ENCODE peak calls at places on chromosomes 12 and 14, in eight cellular contexts. V is cardiac fibroblast, A is adrenal gland, Z is NB4, X is AG09309, D is astrocyte of the cerebellum, L is hepatocyte, N is mucosa of descending colon. U is an unnamed sample.

GRCh38 chr12:18861287-18861858 is 123.5 kb downstream of the CAPZA3 start:
- DNase-seq in D (no peak), X (no peak), V (peak; percentile 69), Z (peak; percentile 68), N (no peak), L (peak; percentile 21), A (no peak), U (no peak)

GRCh38 chr14:90924618-90925345 is 108.6 kb upstream of the TTC7B start:
- DNase-seq in V (peak; percentile 11), L (no peak), A (no peak), X (peak; percentile 28), Z (no peak), N (no peak), D (no peak), U (no peak)

GRCh38 chr12:57887631-57888406 is 41.3 kb upstream of the CTDSP2 start:
- DNase-seq in V (peak; percentile 50), A (no peak), X (no peak), D (no peak), N (peak; percentile 65), Z (no peak), L (no peak), U (peak; percentile 92)

GRCh38 chr12:26787125-26787495 is 45.9 kb downstream of the ITPR2 start:
- DNase-seq in X (no peak), Z (no peak), D (peak; percentile 73), N (no peak), V (peak; percentile 80), A (no peak), L (peak; percentile 11), U (no peak)

GRCh38 chr12:129607293-129607692 is 296.5 kb downstream of the TMEM132D start:
- DNase-seq in X (no peak), Z (no peak), A (no peak), L (peak; percentile 25), V (no peak), N (no peak), D (peak; percentile 83), U (no peak)

GRCh38 chr14:100159107-100159864 is at the start of gene DEGS2:
- DNase-seq in V (no peak), X (no peak), D (no peak), Z (no peak), A (no peak), N (peak; percentile 86), L (peak; percentile 81), U (no peak)

GRCh38 chr14:101191086-101191881 is 287.8 kb upstream of the RTL1 start:
- DNase-seq in D (no peak), X (no peak), N (no peak), L (no peak), Z (no peak), A (no peak), V (no peak), U (no peak)

GRCh38 chr14:69154779-69155178 is 1.9 kb upstream of the DCAF5 start:
- DNase-seq in D (no peak), L (peak; percentile 54), N (no peak), X (no peak), Z (peak; percentile 11), V (peak; percentile 14), A (peak; percentile 46), U (no peak)

GRCh38 chr14:100558966-100559365 is 28.3 kb downstream of the BEGAIN start:
- DNase-seq in V (no peak), X (no peak), Z (no peak), N (no peak), A (no peak), D (no peak), L (no peak), U (no peak)

GRCh38 chr14:100530270-100531072 is 56.7 kb downstream of the BEGAIN start:
- DNase-seq in X (no peak), Z (no peak), N (no peak), D (no peak), V (no peak), L (peak; percentile 2), A (peak; percentile 13), U (peak; percentile 14)

GRCh38 chr12:102833687-102834435 is 83.2 kb downstream of the PAH start:
- DNase-seq in A (no peak), Z (peak; percentile 27), D (no peak), N (no peak), V (peak; percentile 2), L (peak; percentile 52), X (no peak), U (no peak)

GRCh38 chr12:28390716-28391452 is 200.6 kb downstream of the CCDC91 start:
- DNase-seq in D (no peak), N (no peak), V (peak; percentile 63), A (no peak), Z (no peak), X (peak; percentile 46), L (no peak), U (no peak)

GRCh38 chr12:68980476-68981212 is 47.7 kb upstream of the CPM start:
- DNase-seq in A (peak; percentile 38), Z (no peak), V (peak; percentile 42), D (no peak), N (no peak), X (no peak), L (no peak), U (no peak)

GRCh38 chr14:39102265-39102968 is 618 bp downstream of the SEC23A start:
- DNase-seq in X (no peak), A (peak; percentile 43), Z (peak; percentile 3), D (no peak), V (peak; percentile 63), L (peak; percentile 81), N (peak; percentile 75), U (no peak)

GRCh38 chr14:35400707-35401421 is 3.7 kb downstream of the NFKBIA start:
- DNase-seq in N (no peak), A (peak; percentile 50), Z (peak; percentile 87), V (peak; percentile 60), L (peak; percentile 35), D (no peak), X (no peak), U (no peak)

GRCh38 chr14:106843951-106844483 is 1317.6 kb downstream of the TMEM121 start:
- DNase-seq in V (peak; percentile 40), A (no peak), N (peak; percentile 68), D (no peak), X (no peak), L (no peak), Z (peak; percentile 75), U (no peak)
- H3K4me3 ChIP-seq in V (peak overlapping the region; percentile 47), A (peak overlapping the region; percentile 0), N (peak overlapping the region; percentile 9), D (no peak overlapping the region), X (peak overlapping the region; percentile 39), L (no peak overlapping the region), Z (peak overlapping the region; percentile 82), U (peak overlapping the region; percentile 39)

GRCh38 chr12:112795582-112795981 is 4.0 kb downstream of the RPH3A start:
- DNase-seq in D (no peak), L (no peak), N (no peak), Z (no peak), A (no peak), X (no peak), V (no peak), U (no peak)

GRCh38 chr12:112796067-112796466 is 4.5 kb downstream of the RPH3A start:
- DNase-seq in L (no peak), A (no peak), Z (no peak), D (no peak), N (no peak), X (no peak), V (no peak), U (no peak)

GRCh38 chr12:112792743-112793142 is 1.2 kb downstream of the RPH3A start:
- DNase-seq in L (no peak), D (no peak), V (no peak), N (no peak), X (no peak), Z (no peak), A (no peak), U (no peak)

GRCh38 chr12:112792306-112792705 is 758 bp downstream of the RPH3A start:
- DNase-seq in V (no peak), A (no peak), X (no peak), L (no peak), Z (no peak), N (no peak), D (no peak), U (no peak)

DNA sequence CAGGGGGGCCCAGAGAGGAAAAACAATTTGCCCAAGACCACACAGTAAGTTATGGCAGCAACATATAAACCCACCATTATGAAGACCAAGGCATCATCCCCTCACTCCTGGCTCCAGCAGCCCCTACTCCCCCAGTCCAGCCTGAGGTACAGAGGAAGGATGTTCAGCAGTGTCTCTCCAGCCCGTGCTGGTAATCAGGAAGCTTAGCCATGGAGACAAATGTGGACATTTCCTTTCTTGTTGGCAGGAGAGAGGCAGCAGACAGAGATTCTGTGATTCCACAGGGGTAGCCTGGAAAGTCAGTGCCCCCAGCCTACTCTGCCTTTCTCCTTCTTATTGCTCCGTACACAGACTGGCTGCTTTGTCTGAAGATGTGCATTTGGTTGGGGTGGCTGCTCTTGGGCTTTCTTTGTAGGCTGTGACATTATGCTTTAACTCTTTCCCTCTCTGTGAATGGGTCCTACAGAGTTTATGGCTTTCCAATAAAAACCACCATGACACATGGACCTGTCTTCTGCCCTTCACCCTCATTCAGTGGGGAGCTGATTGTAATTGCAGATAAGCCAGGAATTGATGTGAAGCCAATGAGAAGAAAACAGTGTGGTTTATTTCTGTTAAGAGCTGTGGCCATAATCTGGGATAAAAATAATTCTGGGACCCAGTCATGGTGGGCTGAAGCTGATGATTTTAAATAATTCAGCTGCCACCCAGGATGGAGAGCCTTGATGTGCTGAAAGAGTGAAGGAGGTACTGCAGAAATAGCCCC is 3.4 kb downstream of the RPH3A start:
- DNase-seq in X (no peak), N (no peak), Z (no peak), L (no peak), D (no peak), V (no peak), A (no peak), U (no peak)
- H3K4me3 ChIP-seq in X (no peak overlapping the region), N (no peak overlapping the region), Z (no peak overlapping the region), L (no peak overlapping the region), D (no peak overlapping the region), V (no peak overlapping the region), A (no peak overlapping the region), U (no peak overlapping the region)

DNA sequence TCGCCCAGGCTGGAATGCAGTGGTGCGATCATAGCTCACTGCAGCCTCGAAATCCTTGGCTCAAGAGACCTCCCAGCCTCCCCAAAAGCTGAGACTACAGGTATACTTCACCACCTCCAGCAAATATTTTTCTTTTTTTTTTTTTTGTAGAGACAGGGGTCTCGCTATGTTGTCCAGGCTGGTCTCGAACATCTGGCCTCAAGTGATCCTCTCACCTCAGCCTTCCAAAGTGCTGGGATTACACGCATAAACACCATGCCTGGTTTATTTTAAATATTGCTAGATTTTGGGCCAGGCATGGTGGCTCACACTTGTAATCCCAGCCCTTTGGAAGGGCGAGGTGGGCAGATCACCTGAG is 26.7 kb upstream of the UBC start:
- DNase-seq in N (no peak), A (no peak), X (no peak), L (no peak), V (no peak), D (no peak), Z (no peak), U (no peak)
- H3K4me3 ChIP-seq in N (no peak overlapping the region), A (no peak overlapping the region), X (no peak overlapping the region), L (peak overlapping the region; percentile 25), V (peak overlapping the region; percentile 48), D (peak overlapping the region; percentile 47), Z (peak overlapping the region; percentile 58), U (peak overlapping the region; percentile 50)

GRCh38 chr12:104985206-104985605 is 910 bp upstream of the NOPCHAP1 start:
- DNase-seq in D (no peak), N (no peak), A (no peak), Z (peak; percentile 47), V (no peak), X (no peak), L (no peak), U (no peak)
- H3K4me3 ChIP-seq in D (no peak overlapping the region), N (no peak overlapping the region), A (no peak overlapping the region), Z (no peak overlapping the region), V (no peak overlapping the region), X (no peak overlapping the region), L (no peak overlapping the region), U (no peak overlapping the region)

U was measured in tibial artery.